ENCODE peak calls at places on chromosomes 4 and X, in five cellular contexts. S, P, L, V and A are unnamed samples.

GRCh38 chrX:47523713-47524166 is 37.3 kb upstream of the ARAF start:
- DNase-seq in S (no peak), P (no peak), L (no peak), V (no peak), A (no peak)

GRCh38 chr4:92066485-92066884 is 237.3 kb upstream of the GRID2 start:
- DNase-seq in S (no peak), P (no peak), L (no peak), V (no peak), A (no peak)

GRCh38 chr4:60314367-60314766 is 885.8 kb upstream of the ADGRL3 start:
- DNase-seq in S (no peak), P (no peak), L (no peak), V (no peak), A (no peak)

GRCh38 chrX:55342533-55343501 is 78.1 kb upstream of the PAGE3 start:
- DNase-seq in S (peak; percentile 55), P (peak; percentile 28), L (peak; percentile 55), V (no peak), A (peak; percentile 25)

GRCh38 chr4:144338834-144339233 is 198.3 kb upstream of the GYPA start:
- DNase-seq in S (no peak), P (no peak), L (no peak), V (no peak), A (no peak)

GRCh38 chrX:68719904-68720614 is 72.6 kb downstream of the STARD8 start:
- DNase-seq in S (no peak), P (peak; percentile 18), L (peak; percentile 6), V (no peak), A (peak; percentile 11)

GRCh38 chr4:65651031-65651430 is 19.3 kb downstream of the EPHA5 start:
- DNase-seq in S (no peak), P (peak; percentile 53), L (no peak), V (no peak), A (no peak)

GRCh38 chr4:15996773-15997172 is 33.8 kb upstream of the FGFBP2 start:
- DNase-seq in S (no peak), P (no peak), L (no peak), V (no peak), A (peak; percentile 42)

GRCh38 chrX:21972721-21973120 is 32.2 kb downstream of the SMS start:
- DNase-seq in S (no peak), P (peak; percentile 21), L (no peak), V (no peak), A (peak; percentile 79)

GRCh38 chrX:1475881-1476280 is 23.2 kb upstream of the ASMTL start:
- DNase-seq in S (no peak), P (no peak), L (no peak), V (no peak), A (no peak)

GRCh38 chr4:128455076-128455345 is 167.4 kb upstream of the PGRMC2 start:
- DNase-seq in S (no peak), P (no peak), L (no peak), V (no peak), A (no peak)
- H3K4me3 ChIP-seq in S (no peak overlapping the region), P (no peak overlapping the region), L (no peak overlapping the region), V (no peak overlapping the region), A (peak overlapping the region; percentile 49)

GRCh38 chr4:41751325-41752061 is 3.0 kb upstream of the PHOX2B start:
- DNase-seq in S (no peak), P (no peak), L (no peak), V (no peak), A (no peak)
- H3K4me1 ChIP-seq in S (no peaks in the 10 kb centered on the region), P (no peaks in the 10 kb centered on the region), L (no peaks in the 10 kb centered on the region), V (no peaks in the 10 kb centered on the region), A (no peaks in the 10 kb centered on the region)

DNA sequence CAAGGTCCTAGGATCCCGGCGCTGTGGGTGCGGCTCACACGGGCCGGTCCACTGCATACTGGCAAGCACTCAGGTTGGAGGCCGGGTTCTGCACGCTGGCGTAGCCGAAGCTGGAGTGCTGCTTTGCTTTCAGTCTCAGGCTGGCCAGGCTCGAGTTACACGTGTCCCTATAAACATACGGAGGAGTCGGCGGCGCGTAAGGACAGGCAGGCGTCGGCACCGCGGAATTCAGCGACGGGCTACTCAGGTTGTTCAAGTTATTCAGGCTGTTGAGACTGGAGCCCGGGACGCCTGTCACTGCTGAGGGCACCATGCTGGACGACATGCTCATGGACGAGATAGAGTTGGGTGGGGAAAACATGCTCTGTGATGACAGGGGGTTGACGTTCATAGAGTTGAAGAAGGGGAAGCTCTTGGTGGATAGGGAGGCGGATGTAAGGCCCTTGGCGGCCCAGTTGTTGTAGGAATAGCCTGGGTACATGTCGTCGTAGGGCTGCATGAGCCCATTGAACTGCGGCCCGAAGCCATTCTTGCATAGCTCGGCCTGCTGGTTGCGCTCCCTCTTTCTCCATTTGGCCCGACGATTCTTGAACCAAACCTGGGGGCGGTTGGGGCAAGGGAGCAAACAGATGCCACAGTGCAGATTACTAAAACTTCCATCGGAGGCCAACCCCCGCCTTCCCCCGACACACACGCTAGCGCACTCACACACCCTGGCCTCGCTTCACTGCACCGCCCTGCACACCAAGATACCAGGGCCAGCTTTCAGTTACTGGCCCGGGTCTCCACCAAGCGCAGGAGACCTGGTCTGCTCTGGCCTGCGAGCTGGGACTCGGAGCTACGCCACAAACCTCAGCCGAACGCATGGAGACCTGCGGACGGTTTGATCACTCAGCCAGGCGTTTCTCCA is 4.5 kb downstream of the PITX2 start:
- DNase-seq in S (no peak), P (no peak), L (no peak), V (no peak), A (no peak)
- TF ChIP-seq EZH2 in S (peak; percentile 96), P (no peak), L (no peak), V (no peak), A (no peak)

DNA sequence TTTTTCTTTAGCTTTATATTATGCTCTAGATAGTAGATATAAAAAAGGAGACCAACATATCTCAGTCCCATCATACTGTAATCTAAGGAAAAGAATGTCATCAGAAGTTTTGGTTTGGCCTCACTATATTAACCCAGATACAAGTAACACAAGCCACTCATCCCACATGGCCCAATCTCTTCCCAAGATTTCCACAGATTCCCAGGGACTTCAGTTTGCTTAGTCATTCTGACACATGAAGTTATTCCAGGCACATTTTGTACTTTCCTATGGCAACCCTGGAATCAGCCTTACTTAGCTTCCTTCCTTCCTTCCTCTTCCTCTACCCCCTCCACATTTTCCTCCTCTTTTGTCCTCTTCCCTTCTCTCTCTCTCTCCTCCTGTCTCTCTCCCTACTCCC is 21.7 kb upstream of the DCLK2 start:
- DNase-seq in S (no peak), P (no peak), L (no peak), V (no peak), A (peak; percentile 29)
- H3K4me3 ChIP-seq in S (no peak overlapping the region), P (no peak overlapping the region), L (no peak overlapping the region), V (no peak overlapping the region), A (no peak overlapping the region)

DNA sequence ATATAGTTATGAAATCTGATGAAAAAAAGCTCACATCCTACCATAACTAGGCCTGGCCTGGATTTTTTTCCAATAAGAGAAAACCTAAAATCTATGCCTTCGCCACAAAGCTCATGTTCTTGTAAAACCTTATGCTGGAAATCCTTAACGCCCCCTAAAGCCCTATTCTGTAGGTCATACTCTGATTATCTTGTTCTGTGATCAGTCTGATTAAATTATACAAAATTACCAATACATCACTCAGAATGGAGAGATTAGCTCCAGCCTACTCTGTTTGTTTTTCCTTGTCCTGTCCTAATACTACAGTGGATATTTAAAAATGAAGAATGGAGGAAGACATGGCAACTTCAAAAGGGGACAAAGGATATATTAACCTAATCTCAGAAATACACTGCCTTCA is 7.2 kb downstream of the ZNF827 start:
- DNase-seq in S (no peak), P (no peak), L (no peak), V (no peak), A (no peak)
- H3K4me1 ChIP-seq in S (peaks cover 9% of the 10 kb centered on the region), P (peaks cover 16% of the 10 kb centered on the region), L (peaks cover 8% of the 10 kb centered on the region), V (peaks cover 11% of the 10 kb centered on the region), A (peaks cover 23% of the 10 kb centered on the region)

DNA sequence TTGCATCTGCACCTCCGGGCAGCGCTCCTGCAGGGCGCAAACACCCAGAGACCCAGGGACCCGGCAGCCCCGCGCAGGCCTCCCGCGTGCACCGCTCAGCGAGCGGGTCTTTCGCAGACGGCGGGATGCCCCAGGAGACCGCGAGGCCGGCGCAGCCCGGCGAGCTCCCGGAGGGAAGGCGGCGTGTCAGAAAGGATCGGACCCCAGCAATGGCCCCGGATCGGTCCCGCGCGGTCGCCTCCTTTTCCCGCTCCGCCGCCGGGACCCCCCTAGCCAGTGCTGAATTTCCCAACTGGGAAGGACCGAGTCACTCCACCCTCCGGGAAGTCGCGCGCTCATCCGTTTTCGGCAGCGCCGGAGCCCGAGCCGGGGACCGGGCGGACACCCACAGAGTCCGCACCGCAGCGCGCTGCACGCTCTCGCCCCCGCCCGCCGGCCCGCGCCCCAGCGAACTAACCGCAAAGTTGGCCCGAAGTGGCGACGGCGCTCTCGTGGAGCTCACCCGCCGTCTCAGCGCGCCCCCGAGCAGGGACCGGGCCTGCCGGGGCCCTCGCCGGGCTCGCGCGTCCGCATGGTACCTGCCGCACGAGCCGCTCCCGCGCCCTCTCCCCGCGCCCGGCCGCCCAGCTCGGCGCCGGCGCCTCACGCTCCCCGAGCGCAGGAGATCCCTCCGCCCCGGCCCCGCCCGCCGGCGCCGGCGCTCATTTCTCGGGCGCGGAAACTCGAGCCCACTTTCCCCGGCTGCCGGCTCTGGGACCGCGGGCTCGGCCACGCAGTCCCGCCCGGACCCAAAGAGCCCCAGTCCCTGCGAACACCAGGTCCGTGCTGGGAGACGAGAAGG is at the start of gene FAT1:
- DNase-seq in S (peak; percentile 66), P (peak; percentile 90), L (peak; percentile 74), V (no peak), A (peak; percentile 90)
- TF ChIP-seq EZH2 in S (no peak), P (no peak), L (no peak), V (no peak), A (no peak)

DNA sequence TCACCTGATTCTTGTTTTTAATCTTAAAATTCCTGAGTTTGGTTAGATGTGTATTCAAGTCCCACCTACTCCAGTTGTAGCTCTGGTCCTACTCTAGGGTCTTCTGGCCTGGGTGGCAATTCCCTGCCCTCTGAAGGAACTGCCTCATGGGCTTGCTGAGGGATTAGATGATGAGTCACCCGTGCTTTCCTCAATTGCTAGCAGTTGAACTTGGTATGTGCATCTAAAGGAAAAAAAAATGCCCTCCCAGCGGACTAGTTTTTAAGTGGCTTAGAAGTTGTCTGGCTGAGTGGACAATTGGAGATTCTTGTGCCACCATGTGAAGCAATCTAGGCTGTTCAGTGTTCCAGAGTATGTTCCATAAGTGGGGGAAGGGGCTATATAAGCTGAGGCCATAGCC is 127.0 kb downstream of the CCNG2 start:
- DNase-seq in S (no peak), P (no peak), L (no peak), V (no peak), A (peak; percentile 16)
- H3K4me3 ChIP-seq in S (no peak overlapping the region), P (no peak overlapping the region), L (no peak overlapping the region), V (no peak overlapping the region), A (no peak overlapping the region)

GRCh38 chr4:8163436-8164193 is 5.0 kb upstream of the ABLIM2 start:
- DNase-seq in S (no peak), P (no peak), L (peak; percentile 28), V (no peak), A (no peak)

GRCh38 chr4:8163026-8163425 is 4.4 kb upstream of the ABLIM2 start:
- DNase-seq in S (no peak), P (no peak), L (no peak), V (no peak), A (no peak)

GRCh38 chr4:8164687-8165086 is 6.1 kb upstream of the ABLIM2 start:
- DNase-seq in S (no peak), P (no peak), L (no peak), V (no peak), A (no peak)

GRCh38 chr4:8165374-8165896 is 6.8 kb upstream of the ABLIM2 start:
- DNase-seq in S (no peak), P (no peak), L (no peak), V (no peak), A (peak; percentile 28)

DNA sequence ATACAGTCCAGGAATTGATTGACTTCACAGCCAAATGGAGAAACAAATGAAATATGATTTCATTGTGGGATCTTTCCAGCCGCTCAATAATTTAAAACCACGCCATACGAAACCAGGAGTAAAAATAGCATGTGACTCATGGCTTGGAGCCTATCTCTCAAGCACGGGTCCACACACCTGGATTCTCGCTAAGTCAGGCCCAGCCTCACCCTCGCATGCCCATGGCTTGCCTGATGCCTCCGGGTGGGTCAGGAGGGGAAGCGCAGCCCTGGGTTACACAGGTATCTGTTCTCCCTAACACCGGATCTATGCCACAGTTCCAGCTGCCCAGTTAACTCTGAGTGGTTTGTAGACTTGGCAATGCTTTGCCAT is 5.6 kb upstream of the ABLIM2 start:
- DNase-seq in S (no peak), P (no peak), L (peak; percentile 58), V (no peak), A (no peak)
- H3K4me1 ChIP-seq in S (peaks cover 5% of the 10 kb centered on the region), P (peaks cover 8% of the 10 kb centered on the region), L (peaks cover 24% of the 10 kb centered on the region), V (peaks cover 5% of the 10 kb centered on the region), A (no peaks in the 10 kb centered on the region)